ENCODE peak calls at places on chromosomes 11 and 22, in four cellular contexts. F, O, M and V are unnamed samples.

GRCh38 chr11:19398772-19399542 is 158.2 kb upstream of the E2F8 start:
- DNase-seq in F (peak), O (no peak), M (peak), V (peak)

GRCh38 chr11:119363874-119364590 is 17.5 kb downstream of the USP2 start:
- DNase-seq in F (no peak), O (no peak), M (peak), V (no peak)

GRCh38 chr11:75140269-75141138 is 10.4 kb upstream of the SLCO2B1 start:
- DNase-seq in F (no peak), O (peak), M (peak), V (peak)

GRCh38 chr22:44625421-44625760 is 76.6 kb upstream of the PRR5 start:
- DNase-seq in F (no peak), O (no peak), M (no peak), V (no peak)

GRCh38 chr22:26170795-26171194 is 1.5 kb downstream of the SEZ6L start:
- DNase-seq in F (no peak), O (no peak), M (no peak), V (no peak)

GRCh38 chr11:111748035-111748804 is 18.0 kb downstream of the PPP2R1B start:
- DNase-seq in F (no peak), O (no peak), M (no peak), V (no peak)

GRCh38 chr11:86374586-86374985 is at the start of gene CCDC81:
- DNase-seq in F (no peak), O (no peak), M (no peak), V (peak)

GRCh38 chr11:132346558-132347148 is 976.2 kb downstream of the NTM start:
- DNase-seq in F (no peak), O (no peak), M (no peak), V (no peak)

GRCh38 chr11:17169876-17170275 is 37.9 kb downstream of the PIK3C2A start:
- DNase-seq in F (no peak), O (no peak), M (no peak), V (no peak)

GRCh38 chr11:8671242-8671641 is 11.2 kb downstream of the TRIM66 start:
- DNase-seq in F (peak), O (no peak), M (peak), V (peak)

GRCh38 chr11:12506502-12506921 is 129.1 kb downstream of the PARVA start:
- DNase-seq in F (peak), O (no peak), M (peak), V (peak)

GRCh38 chr11:47355283-47356128 is 3.0 kb upstream of the MYBPC3 start:
- DNase-seq in F (peak), O (no peak), M (peak), V (peak)

GRCh38 chr22:42316988-42317387 is 46.5 kb upstream of the TCF20 start:
- DNase-seq in F (no peak), O (no peak), M (peak), V (peak)

GRCh38 chr22:42314709-42315391 is 44.4 kb upstream of the TCF20 start:
- DNase-seq in F (no peak), O (no peak), M (no peak), V (no peak)

GRCh38 chr22:42315392-42315756 is 44.9 kb upstream of the TCF20 start:
- DNase-seq in F (no peak), O (no peak), M (no peak), V (no peak)

GRCh38 chr22:42313204-42313603 is 42.8 kb upstream of the TCF20 start:
- DNase-seq in F (no peak), O (no peak), M (no peak), V (no peak)

DNA sequence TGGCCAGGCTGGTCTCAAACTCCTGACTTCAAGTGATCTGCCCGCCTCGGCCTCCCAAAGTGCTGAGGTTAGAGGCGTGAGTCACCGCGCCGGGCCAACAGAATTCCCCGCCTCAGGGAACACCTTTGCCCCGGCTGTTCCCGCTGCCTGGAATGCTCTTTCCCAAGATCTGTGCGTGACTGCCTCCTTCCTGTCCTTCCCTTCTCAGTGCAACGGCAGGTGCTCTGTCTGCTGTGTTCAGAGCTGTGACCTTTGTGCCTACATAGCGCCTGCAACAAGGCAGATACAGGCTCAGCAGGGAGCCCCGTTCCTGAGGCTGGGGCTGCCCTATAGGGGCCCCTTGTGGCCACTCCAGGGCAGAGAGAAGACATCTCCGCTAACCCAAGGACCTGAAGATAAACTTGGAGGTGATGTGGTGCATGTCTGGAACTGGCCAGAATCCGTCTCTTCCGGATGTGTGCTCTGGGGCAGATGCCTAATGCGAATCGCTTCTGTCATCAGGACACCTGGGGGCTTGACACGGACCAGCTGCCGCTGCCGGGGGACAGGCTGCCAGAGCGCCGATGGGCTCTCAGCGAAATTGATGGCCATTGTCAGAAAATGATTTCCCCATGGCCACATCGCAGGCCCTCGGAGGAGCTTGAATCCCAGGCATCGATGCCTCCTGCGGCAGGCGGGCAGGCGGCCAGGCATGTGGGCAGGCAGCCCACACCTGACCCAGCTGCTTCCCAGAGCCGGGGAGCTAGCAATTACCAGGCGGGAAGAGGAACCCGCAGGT is 43.5 kb upstream of the TCF20 start:
- DNase-seq in F (no peak), O (no peak), M (no peak), V (no peak)
- TF ChIP-seq CTCF in F (peak), O (peak), M (no peak), V (peak)

DNA sequence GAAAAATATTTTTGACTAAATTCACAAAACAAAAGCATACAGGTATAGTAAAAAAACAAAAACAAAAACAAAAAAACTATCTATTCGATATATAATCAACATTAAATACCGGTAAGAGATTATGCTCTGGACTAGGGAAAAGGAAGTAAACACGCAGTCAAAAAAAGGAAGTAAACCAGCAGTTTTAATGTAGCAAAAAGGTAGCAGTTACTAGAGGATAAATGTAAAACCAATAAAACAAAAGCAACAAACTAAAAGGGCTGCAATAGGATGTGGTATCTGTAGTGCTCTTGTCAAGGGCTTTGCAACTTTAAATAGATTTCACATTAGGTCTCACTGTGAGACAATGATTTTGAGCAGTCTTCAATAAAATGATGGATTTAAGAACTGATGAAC is 2.4 kb downstream of the TRIM22 start:
- DNase-seq in F (no peak), O (no peak), M (no peak), V (no peak)
- H3K4me3 ChIP-seq in F (no peak), O (peak), M (no peak), V (no peak)

DNA sequence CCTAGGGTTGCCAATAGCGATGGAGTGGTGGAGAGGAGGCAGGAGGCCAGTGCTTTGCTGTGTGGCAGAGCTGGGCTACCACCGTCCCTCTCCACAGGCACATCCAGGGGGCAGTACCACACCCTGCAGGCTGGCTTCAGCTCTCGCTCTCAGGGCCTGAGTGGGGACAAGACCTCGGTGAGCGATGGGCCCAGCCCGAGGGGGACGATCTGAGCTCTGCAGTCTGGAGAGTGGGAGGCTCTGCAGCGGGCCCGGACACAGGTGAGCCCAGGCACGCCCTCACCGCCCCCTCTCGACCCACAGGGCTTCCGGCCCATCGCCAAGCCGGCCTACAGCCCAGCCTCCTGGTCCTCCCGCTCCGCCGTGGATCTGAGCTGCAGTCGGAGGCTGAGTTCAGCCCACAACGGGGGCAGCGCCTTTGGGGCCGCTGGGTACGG is 2.5 kb downstream of the PKP3 start:
- DNase-seq in F (no peak), O (no peak), M (peak), V (peak)
- TF ChIP-seq CTCF in F (peak), O (peak), M (peak), V (peak)

GRCh38 chr22:30600925-30601324 is 6.0 kb upstream of the TCN2 start:
- DNase-seq in F (no peak), O (no peak), M (no peak), V (no peak)

GRCh38 chr22:30596886-30597285 is 5.2 kb upstream of the PES1 start:
- DNase-seq in F (no peak), O (no peak), M (no peak), V (no peak)

GRCh38 chr22:30596199-30596598 is 4.5 kb upstream of the PES1 start:
- DNase-seq in F (no peak), O (no peak), M (no peak), V (no peak)

GRCh38 chr22:30601464-30601863 is 5.5 kb upstream of the TCN2 start:
- DNase-seq in F (no peak), O (no peak), M (no peak), V (no peak)

GRCh38 chr22:30598986-30599385 is 7.3 kb upstream of the PES1 start:
- DNase-seq in F (no peak), O (no peak), M (no peak), V (no peak)
- H3K4me3 ChIP-seq in F (no peak), O (no peak), M (no peak), V (no peak)

GRCh38 chr11:126874276-126874675 is 126.3 kb downstream of the KIRREL3 start:
- DNase-seq in F (no peak), O (no peak), M (peak), V (no peak)
- TF ChIP-seq CTCF in F (no peak), O (no peak), M (no peak), V (no peak)

GRCh38 chr22:35972559-35972958 is 56.1 kb downstream of the RBFOX2 start:
- DNase-seq in F (peak), O (no peak), M (peak), V (no peak)
- H3K4me3 ChIP-seq in F (no peak), O (no peak), M (no peak), V (no peak)

DNA sequence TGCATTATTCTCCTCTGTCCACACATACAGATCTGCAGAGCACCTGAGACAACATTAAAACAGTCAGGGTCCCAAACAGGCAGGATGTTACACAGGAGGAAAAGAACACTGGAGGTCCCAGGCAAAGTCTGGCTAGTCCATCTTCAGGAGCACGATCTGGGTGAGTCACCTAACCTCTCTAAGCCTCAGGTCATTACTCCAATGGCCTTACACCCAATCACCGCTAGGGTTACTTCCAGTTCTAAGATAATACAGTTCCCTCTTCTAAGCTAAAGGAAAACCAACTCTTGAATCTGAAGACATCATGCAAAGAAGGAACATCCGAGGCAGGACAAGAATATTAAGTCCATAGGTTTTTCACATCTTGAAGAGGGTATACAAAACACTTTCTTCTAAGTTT is 24.5 kb downstream of the ASCC2 start:
- DNase-seq in F (no peak), O (no peak), M (no peak), V (no peak)
- TF ChIP-seq CTCF in F (no peak), O (no peak), M (no peak), V (peak)

GRCh38 chr22:42648017-42648367 is 1.2 kb downstream of the CYB5R3 start:
- DNase-seq in F (no peak), O (no peak), M (no peak), V (no peak)

GRCh38 chr22:42648368-42649260 is 578 bp downstream of the CYB5R3 start:
- DNase-seq in F (no peak), O (no peak), M (peak), V (peak)

GRCh38 chr22:42645341-42645937 is 3.8 kb downstream of the CYB5R3 start:
- DNase-seq in F (no peak), O (no peak), M (no peak), V (no peak)

GRCh38 chr22:42645938-42646568 is 3.1 kb downstream of the CYB5R3 start:
- DNase-seq in F (no peak), O (no peak), M (no peak), V (no peak)

DNA sequence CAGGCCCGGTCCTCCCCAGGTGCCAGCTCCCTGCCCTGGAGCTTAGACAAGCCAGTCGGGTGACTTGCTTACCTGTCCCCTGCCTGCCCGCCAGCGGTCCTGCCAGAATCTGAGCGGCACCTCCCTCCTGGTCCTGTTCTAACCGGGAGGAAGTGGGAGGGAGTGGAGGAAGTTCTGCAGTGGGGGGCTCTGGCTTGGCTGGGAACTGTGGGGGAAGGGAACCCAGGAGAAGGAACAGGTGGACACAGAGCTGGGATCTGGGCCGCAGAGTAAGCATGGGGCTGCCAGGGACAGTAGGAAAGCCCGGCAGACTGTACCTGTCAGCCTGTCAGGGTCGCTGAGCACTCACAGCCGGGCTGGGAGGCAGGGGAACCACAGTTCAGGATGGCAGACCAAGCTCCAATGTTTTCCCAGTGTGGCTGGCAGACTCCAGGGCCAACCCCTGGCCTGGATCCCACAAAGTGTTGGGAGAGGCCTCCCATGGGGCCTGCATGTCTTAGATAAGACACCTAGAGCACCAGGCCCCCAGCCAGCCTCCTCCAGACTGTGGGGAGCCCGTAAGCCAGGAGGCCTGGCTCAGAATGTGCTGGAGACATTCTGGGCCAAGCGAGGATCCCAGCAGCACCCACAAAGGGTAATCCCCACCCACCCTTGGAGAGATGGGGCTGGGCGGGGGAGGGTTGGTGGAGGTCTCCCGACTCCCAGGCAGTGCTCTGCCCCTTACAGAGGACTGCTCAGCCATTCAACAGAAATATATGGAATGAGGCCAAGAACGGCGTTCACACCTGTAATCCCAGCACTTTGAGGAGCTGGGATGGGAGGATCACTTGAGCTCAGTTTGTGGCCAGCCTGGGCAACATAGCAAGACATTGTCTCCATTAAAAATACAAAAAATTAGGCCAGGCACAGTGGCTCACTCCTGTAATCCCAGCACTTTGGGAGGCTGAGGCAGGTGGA is 2.3 kb downstream of the CYB5R3 start:
- DNase-seq in F (no peak), O (no peak), M (peak), V (peak)
- H3K4me3 ChIP-seq in F (peak), O (peak), M (peak), V (peak)